ENCODE peak calls at places on chromosomes 7 and 10, in eight cellular contexts. B is heart right ventricle, D is small intestine, P is suprapubic skin, R is fibroblast of lung, T is SK-N-MC, E is brain microvascular endothelial cell, S is substantia nigra. Y is an unnamed sample.

GRCh38 chr10:18918545-18918944 is 130.1 kb upstream of the MALRD1 start:
- DNase-seq in B (no peak), D (no peak), P (no peak), R (peak; percentile 98), T (no peak), E (peak; percentile 24), S (no peak), Y (no peak)

GRCh38 chr10:133187906-133188681 is 28.1 kb downstream of the KNDC1 start:
- DNase-seq in B (no peak), D (no peak), P (no peak), R (no peak), T (no peak), E (no peak), S (no peak), Y (no peak)

GRCh38 chr7:95432606-95433005 is 2.2 kb downstream of the PON2 start:
- DNase-seq in B (no peak), D (no peak), P (no peak), R (no peak), T (no peak), E (no peak), S (no peak), Y (no peak)

GRCh38 chr7:31102151-31102972 is 50.3 kb downstream of the ADCYAP1R1 start:
- DNase-seq in B (no peak), D (no peak), P (peak; percentile 62), R (no peak), T (no peak), E (no peak), S (no peak), Y (no peak)

GRCh38 chr7:116239434-116239833 is 29.1 kb downstream of the TES start:
- DNase-seq in B (no peak), D (peak; percentile 72), P (no peak), R (no peak), T (no peak), E (no peak), S (no peak), Y (no peak)

GRCh38 chr7:70598976-70599375 is 533.0 kb upstream of the GALNT17 start:
- DNase-seq in B (no peak), D (peak; percentile 98), P (no peak), R (peak; percentile 48), T (no peak), E (no peak), S (no peak), Y (no peak)

GRCh38 chr10:63430091-63430998 is 35.4 kb downstream of the JMJD1C start:
- DNase-seq in B (no peak), D (peak; percentile 33), P (no peak), R (peak; percentile 82), T (no peak), E (peak; percentile 76), S (no peak), Y (no peak)

GRCh38 chr7:33807779-33808482 is 97.4 kb upstream of the BMPER start:
- DNase-seq in B (peak; percentile 18), D (peak; percentile 5), P (no peak), R (peak; percentile 91), T (no peak), E (peak; percentile 89), S (no peak), Y (no peak)

GRCh38 chr7:93920496-93921189 is 892 bp upstream of the GNG11 start:
- DNase-seq in B (no peak), D (no peak), P (no peak), R (no peak), T (no peak), E (no peak), S (no peak), Y (no peak)

GRCh38 chr7:78039791-78040776 is 241.5 kb downstream of the PHTF2 start:
- DNase-seq in B (peak; percentile 59), D (no peak), P (no peak), R (no peak), T (no peak), E (no peak), S (no peak), Y (no peak)

GRCh38 chr7:157821959-157822687 is 485.3 kb downstream of the DNAJB6 start:
- DNase-seq in B (no peak), D (no peak), P (no peak), R (no peak), T (no peak), E (no peak), S (no peak), Y (no peak)

GRCh38 chr10:96576277-96576980 is 10.4 kb downstream of the TM9SF3 start:
- DNase-seq in B (no peak), D (no peak), P (no peak), R (no peak), T (no peak), E (no peak), S (no peak), Y (no peak)

GRCh38 chr7:140170375-140170774 is 6.4 kb downstream of the KDM7A start:
- DNase-seq in B (no peak), D (no peak), P (no peak), R (no peak), T (no peak), E (no peak), S (no peak), Y (no peak)

GRCh38 chr7:55174456-55174855 is 155.6 kb downstream of the EGFR start:
- DNase-seq in B (no peak), D (no peak), P (no peak), R (no peak), T (no peak), E (no peak), S (no peak), Y (no peak)

GRCh38 chr7:157588271-157588589 is 251.4 kb downstream of the DNAJB6 start:
- DNase-seq in B (no peak), D (no peak), P (no peak), R (no peak), T (no peak), E (no peak), S (no peak), Y (no peak)

GRCh38 chr7:52696183-52696582 is 339.2 kb upstream of the POM121L12 start:
- DNase-seq in B (no peak), D (no peak), P (no peak), R (peak; percentile 77), T (no peak), E (no peak), S (no peak), Y (no peak)

GRCh38 chr10:21513035-21513434 is 12.4 kb downstream of the SKIDA1 start:
- DNase-seq in B (no peak), D (no peak), P (no peak), R (peak; percentile 13), T (no peak), E (no peak), S (no peak), Y (no peak)

DNA sequence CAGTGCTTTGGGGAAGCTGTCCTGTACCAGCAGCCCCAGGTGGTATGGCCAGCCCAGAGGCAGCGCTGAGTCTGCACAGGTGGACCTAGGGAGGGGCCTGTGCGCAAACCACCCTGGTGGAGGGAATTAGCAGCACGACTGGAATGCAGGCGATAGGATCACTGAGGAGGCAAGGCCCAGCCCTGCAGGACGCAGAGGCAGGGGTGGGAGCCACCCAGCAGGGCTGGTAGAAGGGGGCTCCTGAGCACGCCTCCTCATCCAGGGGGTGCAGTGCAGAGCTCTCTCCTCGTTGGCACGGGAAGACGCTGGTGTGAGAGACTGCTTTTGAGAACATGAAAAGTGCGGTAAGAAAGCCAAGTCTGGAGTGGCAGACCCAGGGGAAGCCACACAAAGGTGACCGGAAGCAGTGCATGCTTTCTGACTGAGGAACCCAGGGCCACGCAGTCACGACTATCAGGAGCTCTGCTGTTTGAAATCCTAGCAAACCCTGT is 6.0 kb downstream of the FXYD4 start:
- DNase-seq in B (no peak), D (peak; percentile 40), P (no peak), R (no peak), T (no peak), E (no peak), S (no peak), Y (no peak)
- H3K27ac ChIP-seq in B (no peak overlapping the region), D (no peak overlapping the region), P (no peak overlapping the region), R (no peak overlapping the region), T (no peak overlapping the region), E (no peak overlapping the region), S (no peak overlapping the region), Y (no peak overlapping the region)

GRCh38 chr10:17147884-17148494 is 18.4 kb upstream of the CUBN start:
- DNase-seq in B (no peak), D (peak; percentile 84), P (no peak), R (no peak), T (no peak), E (peak; percentile 83), S (no peak), Y (no peak)
- H3K27ac ChIP-seq in B (no peak overlapping the region), D (no peak overlapping the region), P (no peak overlapping the region), R (no peak overlapping the region), T (no peak overlapping the region), E (peak overlapping the region; percentile 45), S (no peak overlapping the region), Y (no peak overlapping the region)

GRCh38 chr7:45089314-45089891 is 634 bp upstream of the NACAD start:
- DNase-seq in B (peak; percentile 55), D (peak; percentile 38), P (no peak), R (peak; percentile 58), T (no peak), E (peak; percentile 29), S (peak; percentile 99), Y (peak; percentile 97)

GRCh38 chr7:45088146-45088701 is 545 bp downstream of the NACAD start:
- DNase-seq in B (no peak), D (no peak), P (no peak), R (no peak), T (no peak), E (no peak), S (peak; percentile 47), Y (no peak)

GRCh38 chr7:45087301-45088145 is 1.2 kb downstream of the NACAD start:
- DNase-seq in B (no peak), D (no peak), P (no peak), R (no peak), T (no peak), E (no peak), S (no peak), Y (no peak)

GRCh38 chr7:45086348-45087065 is 2.3 kb downstream of the NACAD start:
- DNase-seq in B (no peak), D (no peak), P (no peak), R (no peak), T (no peak), E (no peak), S (peak; percentile 74), Y (peak; percentile 81)

GRCh38 chr7:45088821-45089313 is at the start of gene NACAD:
- DNase-seq in B (peak; percentile 63), D (no peak), P (no peak), R (peak; percentile 28), T (no peak), E (no peak), S (peak; percentile 99), Y (peak; percentile 70)
- H3K27ac ChIP-seq in B (peak within 1 kb of the TSS; percentile 36), D (no peak within 1 kb of the TSS), P (peak within 1 kb of the TSS; percentile 32), R (no peak within 1 kb of the TSS), T (no peak within 1 kb of the TSS), E (no peak within 1 kb of the TSS), S (peak within 1 kb of the TSS; percentile 100), Y (peak within 1 kb of the TSS; percentile 99)

DNA sequence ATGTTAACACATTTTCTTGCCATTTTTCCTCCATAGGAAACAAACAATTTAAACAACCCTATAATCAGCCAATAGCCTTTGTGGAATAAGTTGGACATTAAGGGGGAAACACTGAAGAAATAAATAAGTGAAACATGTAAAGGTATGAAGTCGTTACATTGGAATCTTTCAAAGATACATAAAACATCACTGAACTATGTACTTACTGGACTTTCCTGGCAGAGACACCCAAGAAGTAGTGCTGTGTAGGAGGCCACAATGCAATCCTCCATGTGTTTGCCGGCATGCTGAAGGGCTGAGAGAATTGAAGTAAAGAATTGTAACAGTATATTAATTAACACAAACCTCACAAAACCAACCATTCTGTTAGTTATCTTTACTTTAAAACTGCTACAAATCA is 76.5 kb upstream of the GRID1 start:
- DNase-seq in B (no peak), D (no peak), P (no peak), R (peak; percentile 83), T (no peak), E (peak; percentile 48), S (no peak), Y (no peak)
- H3K27ac ChIP-seq in B (no peak overlapping the region), D (no peak overlapping the region), P (no peak overlapping the region), R (no peak overlapping the region), T (no peak overlapping the region), E (peak overlapping the region; percentile 97), S (no peak overlapping the region), Y (no peak overlapping the region)

GRCh38 chr10:124078714-124079113 is 14.7 kb downstream of the CHST15 start:
- DNase-seq in B (no peak), D (no peak), P (no peak), R (no peak), T (no peak), E (no peak), S (no peak), Y (no peak)
- H3K27ac ChIP-seq in B (no peak overlapping the region), D (no peak overlapping the region), P (no peak overlapping the region), R (no peak overlapping the region), T (no peak overlapping the region), E (no peak overlapping the region), S (no peak overlapping the region), Y (peak overlapping the region; percentile 31)